ENCODE peak calls at places on chromosomes 6 and 20, in nine cellular contexts. X is ovary, Q is SK-N-SH, S is gastrocnemius medialis, J is A549, U is adipocyte, O is IMR-90, C is pancreas, R is GM23248. H is an unnamed sample.

GRCh38 chr6:88144637-88145297 is 21.4 kb downstream of the CNR1 start:
- DNase-seq in O (no peak), X (no peak), S (no peak), C (peak; percentile 32), Q (no peak), U (no peak), R (no peak), J (no peak), H (no peak)

GRCh38 chr6:5984150-5985089 is 22.3 kb downstream of the NRN1 start:
- DNase-seq in S (no peak), C (no peak), O (no peak), J (no peak), U (no peak), X (no peak), Q (no peak), R (no peak), H (no peak)

GRCh38 chr6:125759184-125759902 is 9.9 kb downstream of the HEY2 start:
- DNase-seq in Q (peak; percentile 87), R (no peak), C (peak; percentile 56), J (peak; percentile 27), U (no peak), S (no peak), X (peak; percentile 32), O (no peak), H (peak; percentile 81)

GRCh38 chr6:109260126-109260525 is 122.1 kb downstream of the CD164 start:
- DNase-seq in O (peak; percentile 61), J (no peak), X (no peak), R (peak; percentile 70), C (no peak), U (peak; percentile 40), Q (no peak), S (no peak), H (no peak)

GRCh38 chr6:88517737-88518136 is 351.6 kb upstream of the CNR1 start:
- DNase-seq in C (no peak), U (no peak), R (peak; percentile 6), Q (no peak), J (no peak), X (no peak), O (no peak), S (no peak), H (no peak)

GRCh38 chr6:142885182-142885867 is 59.7 kb downstream of the HIVEP2 start:
- DNase-seq in U (peak; percentile 80), O (peak; percentile 99), R (peak; percentile 92), X (peak; percentile 48), Q (no peak), J (peak; percentile 95), S (peak; percentile 53), C (no peak), H (no peak)

GRCh38 chr6:144710207-144710606 is 425.1 kb downstream of the UTRN start:
- DNase-seq in S (no peak), Q (no peak), J (peak; percentile 5), O (peak; percentile 90), X (no peak), C (no peak), U (peak; percentile 92), R (peak; percentile 96), H (no peak)

GRCh38 chr6:140485740-140486467 is 1111.5 kb upstream of the CITED2 start:
- DNase-seq in X (peak; percentile 28), S (no peak), Q (no peak), C (no peak), R (peak; percentile 97), O (peak; percentile 95), U (peak; percentile 83), J (peak; percentile 69), H (no peak)

GRCh38 chr6:137033828-137034227 is 10.9 kb downstream of the IL20RA start:
- DNase-seq in X (no peak), J (no peak), U (no peak), Q (no peak), O (no peak), R (no peak), S (no peak), C (no peak), H (no peak)

GRCh38 chr20:16368645-16369292 is 204.5 kb downstream of the KIF16B start:
- DNase-seq in R (peak; percentile 6), Q (no peak), J (peak; percentile 69), O (peak; percentile 78), X (no peak), C (no peak), U (peak; percentile 36), S (peak; percentile 57), H (no peak)

GRCh38 chr6:31332637-31333602 is 24.1 kb downstream of the HLA-B start:
- DNase-seq in O (no peak), R (no peak), U (no peak), Q (no peak), X (no peak), S (no peak), C (no peak), J (no peak), H (no peak)
- H3K9me3 ChIP-seq in O (peaks cover 11% of the 10 kb centered on the region), R (no peaks in the 10 kb centered on the region), U (peaks cover 57% of the 10 kb centered on the region), Q (peaks cover 17% of the 10 kb centered on the region), X (no peaks in the 10 kb centered on the region), S (no peaks in the 10 kb centered on the region), C (no peaks in the 10 kb centered on the region), J (no peaks in the 10 kb centered on the region), H (no peaks in the 10 kb centered on the region)

DNA sequence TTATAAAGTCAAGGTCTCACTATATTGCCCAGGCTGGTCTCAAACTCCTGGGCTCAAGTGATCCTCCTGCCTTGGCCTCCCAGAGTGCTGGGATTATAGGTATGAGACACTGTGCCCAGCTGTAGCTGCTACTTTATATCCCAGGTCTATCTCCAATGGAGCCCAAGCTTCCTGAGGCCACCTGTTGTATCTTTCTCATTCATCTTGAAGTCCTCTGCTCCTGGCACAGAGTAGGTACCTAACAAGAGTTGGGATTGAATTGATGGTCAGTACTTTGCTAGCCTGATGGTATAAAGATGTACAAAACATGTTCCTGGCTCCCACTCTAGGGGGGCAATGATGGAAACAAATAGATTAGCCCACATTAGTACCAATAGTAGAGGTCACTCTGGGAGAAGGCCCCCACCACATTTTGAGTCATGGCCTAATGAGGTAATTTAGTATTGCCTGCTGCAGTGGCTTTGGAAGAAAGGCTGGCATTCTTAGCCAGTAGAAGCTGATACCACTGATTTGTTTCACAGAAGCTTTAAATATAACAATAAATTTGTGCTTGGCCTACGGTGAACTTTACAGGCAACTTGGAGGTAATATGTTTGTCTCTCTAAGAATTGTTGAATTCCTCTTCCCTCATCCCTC is 5.4 kb downstream of the PTPN1 start:
- DNase-seq in Q (no peak), X (no peak), S (no peak), O (no peak), U (no peak), J (no peak), R (peak; percentile 37), C (no peak), H (no peak)
- H3K4me1 ChIP-seq in Q (peaks cover 15% of the 10 kb centered on the region), X (peaks cover 12% of the 10 kb centered on the region), S (peaks cover 87% of the 10 kb centered on the region), O (peaks cover 19% of the 10 kb centered on the region), U (peaks cover 88% of the 10 kb centered on the region), J (peaks cover 33% of the 10 kb centered on the region), R (peaks cover 80% of the 10 kb centered on the region), C (peaks cover 25% of the 10 kb centered on the region), H (no peaks in the 10 kb centered on the region)

GRCh38 chr6:108164815-108165706 is 761 bp upstream of the NR2E1 start:
- DNase-seq in O (no peak), C (peak; percentile 47), Q (peak; percentile 68), J (no peak), U (no peak), R (peak; percentile 10), S (no peak), X (no peak), H (no peak)
- H3K9me3 ChIP-seq in O (peaks cover 7% of the 10 kb centered on the region), C (no peaks in the 10 kb centered on the region), Q (no peaks in the 10 kb centered on the region), J (no peaks in the 10 kb centered on the region), U (no peaks in the 10 kb centered on the region), R (no peaks in the 10 kb centered on the region), S (no peaks in the 10 kb centered on the region), X (no peaks in the 10 kb centered on the region), H (no peaks in the 10 kb centered on the region)

DNA sequence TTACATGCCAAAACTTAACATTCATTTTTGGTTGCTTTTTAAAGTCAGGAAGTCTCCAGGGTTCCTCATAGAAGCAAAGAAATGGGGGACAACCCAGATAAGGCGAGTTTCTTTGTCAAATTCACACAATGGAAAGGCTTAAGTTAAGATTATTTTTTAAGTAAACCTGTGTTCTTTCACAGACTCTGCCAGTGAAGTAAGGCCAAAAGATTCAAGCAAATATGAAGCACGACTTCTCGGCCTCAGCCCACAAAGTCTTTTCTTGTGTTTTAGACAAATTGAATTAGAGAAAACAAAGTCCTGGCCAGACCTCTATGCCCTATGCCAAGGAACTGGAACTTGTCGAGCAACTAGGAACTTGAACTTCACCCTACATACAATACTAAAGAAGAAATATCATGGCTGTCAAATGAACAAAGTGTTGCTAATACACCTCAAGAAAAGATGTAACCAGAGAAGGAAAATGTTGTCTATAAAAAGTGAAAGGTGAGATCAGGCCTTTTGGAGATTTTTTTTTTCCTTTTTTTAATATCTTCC is 540.0 kb upstream of the JARID2 start:
- DNase-seq in S (no peak), J (no peak), O (no peak), U (no peak), Q (no peak), X (no peak), R (peak; percentile 56), C (no peak), H (no peak)
- H3K4me1 ChIP-seq in S (peaks cover 25% of the 10 kb centered on the region), J (peaks cover 6% of the 10 kb centered on the region), O (peaks cover 17% of the 10 kb centered on the region), U (peaks cover 67% of the 10 kb centered on the region), Q (no peaks in the 10 kb centered on the region), X (peaks cover 3% of the 10 kb centered on the region), R (peaks cover 47% of the 10 kb centered on the region), C (no peaks in the 10 kb centered on the region), H (no peaks in the 10 kb centered on the region)

GRCh38 chr20:31236953-31237352 is 20.5 kb upstream of the DEFB115 start:
- DNase-seq in C (no peak), X (no peak), J (no peak), R (no peak), O (no peak), S (no peak), U (no peak), Q (no peak), H (no peak)
- H3K9me3 ChIP-seq in C (no peaks in the 10 kb centered on the region), X (no peaks in the 10 kb centered on the region), J (peaks cover 5% of the 10 kb centered on the region), R (peaks cover 4% of the 10 kb centered on the region), O (peaks cover 22% of the 10 kb centered on the region), S (no peaks in the 10 kb centered on the region), U (peaks cover 25% of the 10 kb centered on the region), Q (no peaks in the 10 kb centered on the region), H (peaks cover 9% of the 10 kb centered on the region)

GRCh38 chr6:113361014-113361645 is 496.0 kb upstream of the MARCKS start:
- DNase-seq in J (peak; percentile 16), R (peak; percentile 68), Q (no peak), X (no peak), S (no peak), U (peak; percentile 50), O (peak; percentile 85), C (no peak), H (no peak)
- H3K4me1 ChIP-seq in J (peaks cover 30% of the 10 kb centered on the region), R (peaks cover 68% of the 10 kb centered on the region), Q (peaks cover 19% of the 10 kb centered on the region), X (no peaks in the 10 kb centered on the region), S (peaks cover 7% of the 10 kb centered on the region), U (peaks cover 14% of the 10 kb centered on the region), O (peaks cover 28% of the 10 kb centered on the region), C (no peaks in the 10 kb centered on the region), H (peaks cover 19% of the 10 kb centered on the region)

GRCh38 chr6:164337024-164337924 is 922.8 kb downstream of the QKI start:
- DNase-seq in O (no peak), J (no peak), R (no peak), Q (no peak), U (no peak), S (no peak), X (no peak), C (peak; percentile 44), H (no peak)
- H3K9me3 ChIP-seq in O (peaks cover 13% of the 10 kb centered on the region), J (no peaks in the 10 kb centered on the region), R (no peaks in the 10 kb centered on the region), Q (no peaks in the 10 kb centered on the region), U (no peaks in the 10 kb centered on the region), S (no peaks in the 10 kb centered on the region), X (no peaks in the 10 kb centered on the region), C (no peaks in the 10 kb centered on the region), H (no peaks in the 10 kb centered on the region)

DNA sequence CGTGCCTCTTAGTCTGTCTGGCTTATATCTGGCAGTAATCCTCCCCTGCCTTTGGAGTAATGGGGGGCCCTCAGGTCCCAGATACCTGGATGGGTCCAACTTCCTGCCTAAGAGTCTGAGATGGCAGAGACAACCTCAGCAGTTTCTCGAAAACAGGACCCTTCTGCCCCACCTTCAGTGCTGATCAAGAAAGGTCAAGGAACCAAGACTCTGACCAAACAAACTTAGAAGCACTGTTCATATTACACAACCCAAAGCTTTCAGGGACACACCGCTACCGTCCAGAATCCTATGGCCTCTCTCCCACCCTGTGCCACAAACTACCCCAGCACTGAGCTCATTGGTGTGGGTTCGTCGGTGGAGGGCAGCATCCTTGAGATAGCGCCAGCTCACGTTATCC is 7.7 kb upstream of the TMC2 start:
- DNase-seq in J (no peak), R (no peak), X (no peak), O (no peak), Q (no peak), S (no peak), U (no peak), C (no peak), H (no peak)
- H3K4me1 ChIP-seq in J (peaks cover 8% of the 10 kb centered on the region), R (no peaks in the 10 kb centered on the region), X (no peaks in the 10 kb centered on the region), O (peaks cover 3% of the 10 kb centered on the region), Q (peaks cover 5% of the 10 kb centered on the region), S (no peaks in the 10 kb centered on the region), U (peaks cover 6% of the 10 kb centered on the region), C (no peaks in the 10 kb centered on the region), H (no peaks in the 10 kb centered on the region)

H was measured in BE2C.